ENCODE peak calls at places on chromosomes 1 and 21, in eight cellular contexts. Z is lung, G is ovary, Y is heart right ventricle, Q is HL-60, A is IMR-90, O is pancreas, S is psoas muscle. F is an unnamed sample.

GRCh38 chr1:93504247-93505033 is 56.5 kb downstream of the FNBP1L start:
- DNase-seq in Z (no peak), G (no peak), Y (no peak), Q (no peak), A (no peak), O (no peak), S (no peak), F (no peak)

GRCh38 chr1:184160942-184161698 is 109.6 kb downstream of the TSEN15 start:
- DNase-seq in Z (no peak), G (no peak), Y (no peak), Q (no peak), A (peak), O (no peak), S (peak), F (no peak)

GRCh38 chr1:42927920-42928505 is 30.7 kb downstream of the SLC2A1 start:
- DNase-seq in Z (no peak), G (no peak), Y (no peak), Q (no peak), A (no peak), O (no peak), S (no peak), F (no peak)

GRCh38 chr1:58392083-58392482 is 154.4 kb downstream of the OMA1 start:
- DNase-seq in Z (no peak), G (no peak), Y (no peak), Q (no peak), A (no peak), O (no peak), S (no peak), F (no peak)

GRCh38 chr1:86965012-86965826 is 50.8 kb downstream of the HS2ST1 start:
- DNase-seq in Z (no peak), G (no peak), Y (no peak), Q (no peak), A (peak), O (no peak), S (no peak), F (no peak)

GRCh38 chr1:244347942-244348341 is 103.8 kb downstream of the ADSS2 start:
- DNase-seq in Z (peak), G (no peak), Y (no peak), Q (no peak), A (peak), O (no peak), S (no peak), F (no peak)

GRCh38 chr1:230744382-230744781 is 2.8 kb upstream of the CAPN9 start:
- DNase-seq in Z (no peak), G (no peak), Y (no peak), Q (no peak), A (peak), O (no peak), S (no peak), F (peak)

GRCh38 chr1:103307751-103308150 is 199.4 kb upstream of the COL11A1 start:
- DNase-seq in Z (no peak), G (no peak), Y (no peak), Q (no peak), A (no peak), O (no peak), S (no peak), F (no peak)

GRCh38 chr1:210598135-210598652 is 269.5 kb downstream of the HHAT start:
- DNase-seq in Z (peak), G (no peak), Y (peak), Q (peak), A (peak), O (peak), S (peak), F (peak)
- H3K27ac ChIP-seq in Z (peak), G (no peak), Y (no peak), Q (no peak), A (peak), O (no peak), S (no peak), F (peak)

DNA sequence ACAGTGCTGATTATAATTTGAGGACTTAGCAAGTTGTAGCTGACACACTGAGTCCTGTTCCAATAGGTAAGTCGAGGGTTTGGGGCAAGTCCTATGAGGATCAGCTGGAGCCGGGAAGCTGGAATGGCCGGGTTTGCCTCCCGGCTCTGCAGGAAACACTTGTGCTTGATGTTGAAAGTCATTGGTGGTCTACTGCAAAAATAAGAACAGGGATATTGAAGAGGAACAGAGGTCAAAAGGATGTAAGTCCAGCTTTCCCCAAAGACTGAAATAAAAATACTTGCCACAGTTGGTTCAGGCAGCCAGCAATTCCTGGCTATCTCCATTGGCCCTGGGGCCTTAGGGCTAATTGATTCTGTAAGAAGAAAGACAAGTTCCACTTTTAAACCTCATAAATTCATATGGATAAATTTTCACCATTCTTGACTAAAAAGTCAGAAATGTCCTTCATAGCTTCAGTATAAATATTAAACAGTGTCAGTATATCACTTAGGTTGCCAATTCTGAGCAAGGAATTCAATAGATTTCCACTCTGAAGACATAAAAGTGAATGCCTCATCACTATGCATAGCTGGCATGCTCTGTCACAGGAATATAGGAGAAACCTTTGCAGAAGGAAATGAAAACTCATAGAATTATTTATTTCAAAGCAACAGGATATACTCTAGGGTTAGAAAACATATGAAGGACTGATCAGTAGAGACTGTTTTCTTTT is 165.2 kb downstream of the AK5 start:
- DNase-seq in Z (no peak), G (no peak), Y (no peak), Q (no peak), A (peak), O (no peak), S (no peak), F (no peak)
- H3K27ac ChIP-seq in Z (no peak), G (no peak), Y (no peak), Q (no peak), A (peak), O (no peak), S (no peak), F (no peak)

GRCh38 chr1:34831721-34832246 is 27.8 kb downstream of the SMIM12 start:
- DNase-seq in Z (no peak), G (no peak), Y (no peak), Q (no peak), A (no peak), O (no peak), S (no peak), F (no peak)
- H3K27ac ChIP-seq in Z (no peak), G (no peak), Y (peak), Q (no peak), A (no peak), O (no peak), S (no peak), F (no peak)

GRCh38 chr1:55138740-55139283 is 76.4 kb downstream of the USP24 start:
- DNase-seq in Z (no peak), G (no peak), Y (no peak), Q (no peak), A (no peak), O (no peak), S (no peak), F (no peak)

GRCh38 chr1:55141295-55141893 is 73.8 kb downstream of the USP24 start:
- DNase-seq in Z (no peak), G (no peak), Y (no peak), Q (no peak), A (no peak), O (no peak), S (no peak), F (no peak)

GRCh38 chr1:55140546-55140983 is 74.6 kb downstream of the USP24 start:
- DNase-seq in Z (peak), G (peak), Y (no peak), Q (peak), A (peak), O (peak), S (peak), F (peak)

GRCh38 chr1:55143686-55144085 is 71.5 kb downstream of the USP24 start:
- DNase-seq in Z (no peak), G (no peak), Y (no peak), Q (no peak), A (no peak), O (no peak), S (no peak), F (no peak)

GRCh38 chr1:55140137-55140536 is 75.0 kb downstream of the USP24 start:
- DNase-seq in Z (no peak), G (no peak), Y (no peak), Q (no peak), A (no peak), O (no peak), S (no peak), F (no peak)
- H3K27ac ChIP-seq in Z (no peak), G (no peak), Y (no peak), Q (no peak), A (no peak), O (no peak), S (peak), F (no peak)

GRCh38 chr1:39962450-39962825 is 7.5 kb downstream of the MFSD2A start:
- DNase-seq in Z (no peak), G (no peak), Y (no peak), Q (no peak), A (no peak), O (no peak), S (no peak), F (no peak)

GRCh38 chr1:39960461-39960958 is 5.6 kb downstream of the MFSD2A start:
- DNase-seq in Z (peak), G (no peak), Y (no peak), Q (peak), A (no peak), O (peak), S (no peak), F (no peak)

GRCh38 chr1:39957299-39958020 is 2.5 kb downstream of the MFSD2A start:
- DNase-seq in Z (no peak), G (no peak), Y (no peak), Q (no peak), A (peak), O (no peak), S (no peak), F (no peak)

GRCh38 chr1:39958801-39959200 is 3.9 kb downstream of the MFSD2A start:
- DNase-seq in Z (no peak), G (no peak), Y (no peak), Q (no peak), A (no peak), O (no peak), S (no peak), F (no peak)

DNA sequence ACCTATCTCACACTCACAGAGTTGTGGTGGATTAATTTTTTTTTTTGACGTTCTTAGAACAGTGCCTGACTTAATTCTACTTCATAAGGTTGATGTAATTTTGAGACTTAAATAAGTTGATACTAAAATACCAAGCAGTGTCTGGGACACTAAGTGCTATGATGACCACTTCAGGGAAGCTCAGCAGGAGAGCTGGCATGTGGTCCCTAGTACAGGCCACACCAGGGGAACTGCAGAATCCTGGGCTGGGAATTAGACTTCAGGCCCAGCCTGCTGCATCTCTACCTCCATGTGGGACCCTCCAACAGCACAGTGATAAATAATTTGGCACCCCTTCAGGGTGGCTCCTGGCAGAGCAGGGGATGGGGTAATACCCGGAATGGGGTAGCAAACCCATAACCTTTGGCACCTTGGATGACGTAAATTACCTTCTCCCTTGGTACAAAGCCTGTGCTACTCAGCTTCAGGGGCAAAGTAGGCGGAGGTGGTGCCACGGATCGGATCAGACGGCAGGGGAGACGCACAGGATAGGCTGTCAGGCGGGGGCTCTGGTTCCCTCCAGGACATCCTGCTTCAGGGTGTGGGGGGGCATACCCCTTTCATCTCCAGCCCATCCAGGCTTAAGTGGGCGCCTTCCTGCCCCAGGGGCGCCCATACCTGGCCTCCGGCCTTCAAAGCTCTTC is 4.8 kb downstream of the MFSD2A start:
- DNase-seq in Z (no peak), G (no peak), Y (no peak), Q (no peak), A (no peak), O (no peak), S (no peak), F (no peak)
- H3K27ac ChIP-seq in Z (peak), G (no peak), Y (no peak), Q (peak), A (no peak), O (no peak), S (no peak), F (no peak)

GRCh38 chr1:223133301-223133823 is 9.7 kb downstream of the TLR5 start:
- DNase-seq in Z (no peak), G (no peak), Y (no peak), Q (no peak), A (no peak), O (no peak), S (no peak), F (no peak)
- H3K27ac ChIP-seq in Z (peak), G (peak), Y (no peak), Q (no peak), A (no peak), O (peak), S (no peak), F (no peak)

GRCh38 chr21:42527489-42528158 is 14.0 kb downstream of the SLC37A1 start:
- DNase-seq in Z (no peak), G (no peak), Y (no peak), Q (no peak), A (no peak), O (no peak), S (no peak), F (no peak)
- H3K27ac ChIP-seq in Z (peak), G (peak), Y (peak), Q (no peak), A (no peak), O (no peak), S (peak), F (no peak)

GRCh38 chr1:181985981-181986906 is 75.3 kb downstream of the ZNF648 start:
- DNase-seq in Z (no peak), G (no peak), Y (no peak), Q (no peak), A (no peak), O (no peak), S (no peak), F (no peak)

GRCh38 chr1:181987334-181987870 is 74.1 kb downstream of the ZNF648 start:
- DNase-seq in Z (no peak), G (no peak), Y (no peak), Q (no peak), A (no peak), O (no peak), S (no peak), F (no peak)

GRCh38 chr1:181984006-181984405 is 77.5 kb downstream of the ZNF648 start:
- DNase-seq in Z (no peak), G (no peak), Y (no peak), Q (no peak), A (no peak), O (no peak), S (no peak), F (no peak)

GRCh38 chr1:181986907-181987305 is 74.6 kb downstream of the ZNF648 start:
- DNase-seq in Z (no peak), G (no peak), Y (no peak), Q (no peak), A (no peak), O (no peak), S (no peak), F (no peak)

GRCh38 chr1:181985281-181985680 is 76.2 kb downstream of the ZNF648 start:
- DNase-seq in Z (no peak), G (no peak), Y (no peak), Q (no peak), A (no peak), O (no peak), S (no peak), F (no peak)
- H3K27ac ChIP-seq in Z (no peak), G (no peak), Y (no peak), Q (no peak), A (no peak), O (no peak), S (no peak), F (no peak)

GRCh38 chr1:2468540-2468939 is 7.5 kb upstream of the PLCH2 start:
- DNase-seq in Z (no peak), G (no peak), Y (no peak), Q (no peak), A (no peak), O (no peak), S (no peak), F (no peak)

GRCh38 chr1:2466834-2467554 is 9.1 kb upstream of the PLCH2 start:
- DNase-seq in Z (no peak), G (no peak), Y (no peak), Q (no peak), A (no peak), O (no peak), S (no peak), F (no peak)

GRCh38 chr1:2468041-2468472 is 8.0 kb upstream of the PLCH2 start:
- DNase-seq in Z (no peak), G (no peak), Y (peak), Q (no peak), A (peak), O (peak), S (no peak), F (no peak)

GRCh38 chr1:2465371-2466269 is 10.5 kb upstream of the PLCH2 start:
- DNase-seq in Z (no peak), G (no peak), Y (no peak), Q (no peak), A (no peak), O (no peak), S (no peak), F (no peak)

DNA sequence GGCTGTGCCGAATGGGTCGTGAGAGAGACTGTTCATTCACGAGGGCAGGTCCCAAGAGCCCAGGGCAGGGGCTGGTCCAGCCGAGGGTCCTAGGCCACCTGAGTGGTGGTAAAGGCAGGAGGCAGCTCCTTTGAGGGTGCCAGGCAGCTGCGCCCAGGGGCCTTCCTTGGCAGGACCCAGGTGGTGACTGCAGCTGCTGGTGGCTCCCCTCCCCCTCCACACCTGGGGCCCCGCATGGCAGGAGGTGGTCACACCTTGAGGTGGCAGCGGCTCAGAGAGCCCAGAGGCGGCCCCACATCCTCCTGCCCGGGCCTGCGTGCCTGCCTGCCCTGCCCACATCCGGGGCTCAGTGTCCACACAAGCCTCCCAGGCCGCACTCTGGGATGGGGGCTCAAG is 9.8 kb upstream of the PLCH2 start:
- DNase-seq in Z (no peak), G (no peak), Y (no peak), Q (no peak), A (no peak), O (no peak), S (no peak), F (no peak)
- H3K27ac ChIP-seq in Z (no peak), G (no peak), Y (no peak), Q (no peak), A (no peak), O (no peak), S (no peak), F (no peak)

GRCh38 chr1:178038372-178038771 is 55.5 kb upstream of the RASAL2 start:
- DNase-seq in Z (no peak), G (no peak), Y (no peak), Q (no peak), A (no peak), O (no peak), S (no peak), F (no peak)

GRCh38 chr1:178037510-178038253 is 56.2 kb upstream of the RASAL2 start:
- DNase-seq in Z (peak), G (peak), Y (peak), Q (peak), A (peak), O (peak), S (peak), F (peak)

GRCh38 chr1:178036090-178036489 is 57.8 kb upstream of the RASAL2 start:
- DNase-seq in Z (no peak), G (no peak), Y (no peak), Q (no peak), A (no peak), O (no peak), S (no peak), F (no peak)

GRCh38 chr1:178034676-178035075 is 59.2 kb upstream of the RASAL2 start:
- DNase-seq in Z (no peak), G (no peak), Y (no peak), Q (no peak), A (no peak), O (no peak), S (no peak), F (no peak)

DNA sequence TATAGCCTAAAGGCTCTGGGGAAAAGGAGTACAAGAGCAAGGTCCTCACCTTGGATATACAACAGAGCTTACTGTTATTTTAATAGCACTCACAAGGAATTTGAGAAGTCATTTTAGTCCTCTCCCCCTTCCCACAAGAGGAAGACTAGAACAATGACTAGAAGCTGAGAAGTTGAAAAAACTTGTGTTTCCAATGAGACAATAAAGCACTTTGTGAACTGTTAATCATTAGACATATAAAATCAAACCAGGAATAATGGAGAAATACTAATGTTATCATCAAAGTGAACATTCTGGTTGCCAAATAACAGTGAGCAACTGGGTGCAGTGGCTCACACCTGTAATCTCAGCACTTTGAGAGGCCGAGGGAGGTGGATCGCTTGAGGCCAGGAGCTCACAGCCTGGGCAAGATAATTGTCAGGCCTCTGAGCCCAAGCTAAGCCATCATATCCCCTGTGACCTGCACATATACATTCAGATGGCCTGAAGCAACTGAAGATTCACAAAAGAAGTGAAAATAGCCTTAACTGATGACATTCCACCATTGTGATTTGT is 54.0 kb upstream of the RASAL2 start:
- DNase-seq in Z (no peak), G (no peak), Y (no peak), Q (no peak), A (no peak), O (no peak), S (no peak), F (no peak)
- H3K27ac ChIP-seq in Z (no peak), G (no peak), Y (peak), Q (no peak), A (no peak), O (peak), S (no peak), F (no peak)

F was measured in SJSA1.